ENCODE peak calls at places on chromosomes 5 and 9, in seven cellular contexts. E is mucosa of descending colon, A is ovary, G is adrenal gland, F is BJ, V is HFF-Myc, M is Panc1. Y is an unnamed sample.

GRCh38 chr9:15205632-15206243 is 101.3 kb downstream of the TTC39B start:
- DNase-seq in E (no peak), G (no peak), A (no peak), F (no peak), M (no peak), V (no peak), Y (no peak)

GRCh38 chr9:121709798-121710197 is 58.4 kb downstream of the DAB2IP start:
- DNase-seq in A (no peak), M (no peak), E (no peak), G (no peak), F (no peak), V (no peak), Y (no peak)

GRCh38 chr5:135565691-135566421 is 12.9 kb downstream of the CXCL14 start:
- DNase-seq in M (peak), F (no peak), V (no peak), G (peak), A (no peak), E (no peak), Y (no peak)

GRCh38 chr9:112863214-112863613 is 27.5 kb downstream of the SLC46A2 start:
- DNase-seq in E (peak), G (peak), M (no peak), F (no peak), A (no peak), V (no peak), Y (no peak)

GRCh38 chr9:81377310-81377709 is 312.0 kb downstream of the TLE1 start:
- DNase-seq in G (no peak), A (no peak), V (no peak), E (no peak), M (no peak), F (no peak), Y (no peak)

GRCh38 chr9:93620881-93621820 is 44.8 kb downstream of the PHF2 start:
- DNase-seq in V (no peak), G (peak), A (no peak), E (no peak), F (no peak), M (no peak), Y (no peak)

GRCh38 chr5:176887252-176887849 is 11.8 kb downstream of the HK3 start:
- DNase-seq in V (no peak), F (no peak), M (no peak), A (no peak), E (no peak), G (peak), Y (no peak)

GRCh38 chr5:78335976-78336375 is 24.4 kb upstream of the SCAMP1 start:
- DNase-seq in F (peak), E (no peak), V (no peak), M (no peak), G (peak), A (no peak), Y (no peak)

GRCh38 chr5:72608297-72608696 is 101.1 kb upstream of the ZNF366 start:
- DNase-seq in M (no peak), A (peak), E (no peak), G (peak), V (peak), F (no peak), Y (no peak)

GRCh38 chr9:98797491-98797890 is 1.1 kb upstream of the ANKS6 start:
- DNase-seq in M (no peak), F (no peak), V (no peak), E (no peak), G (no peak), A (no peak), Y (no peak)

GRCh38 chr9:33381231-33381791 is 21.1 kb downstream of the AQP7 start:
- DNase-seq in A (no peak), F (no peak), E (no peak), M (no peak), G (no peak), V (no peak), Y (no peak)

GRCh38 chr9:20872340-20872977 is 159.0 kb downstream of the HACD4 start:
- DNase-seq in M (no peak), G (no peak), V (peak), F (peak), A (no peak), E (no peak), Y (no peak)

GRCh38 chr9:100126423-100126822 is 27.4 kb downstream of the INVS start:
- DNase-seq in A (no peak), F (no peak), E (no peak), V (no peak), G (no peak), M (no peak), Y (no peak)

GRCh38 chr5:119453045-119453383 is 717 bp downstream of the HSD17B4 start:
- DNase-seq in A (no peak), F (no peak), V (no peak), G (peak), M (no peak), E (no peak), Y (no peak)

GRCh38 chr5:119452060-119452372 is 281 bp upstream of the HSD17B4 start:
- DNase-seq in F (no peak), G (no peak), A (no peak), V (no peak), E (no peak), M (no peak), Y (no peak)

GRCh38 chr5:119452373-119453044 is at the start of gene HSD17B4:
- DNase-seq in A (peak), E (peak), G (peak), M (peak), F (peak), V (peak), Y (no peak)

GRCh38 chr5:119449882-119450281 is 2.4 kb upstream of the HSD17B4 start:
- DNase-seq in V (no peak), F (no peak), E (no peak), G (no peak), A (no peak), M (no peak), Y (no peak)

DNA sequence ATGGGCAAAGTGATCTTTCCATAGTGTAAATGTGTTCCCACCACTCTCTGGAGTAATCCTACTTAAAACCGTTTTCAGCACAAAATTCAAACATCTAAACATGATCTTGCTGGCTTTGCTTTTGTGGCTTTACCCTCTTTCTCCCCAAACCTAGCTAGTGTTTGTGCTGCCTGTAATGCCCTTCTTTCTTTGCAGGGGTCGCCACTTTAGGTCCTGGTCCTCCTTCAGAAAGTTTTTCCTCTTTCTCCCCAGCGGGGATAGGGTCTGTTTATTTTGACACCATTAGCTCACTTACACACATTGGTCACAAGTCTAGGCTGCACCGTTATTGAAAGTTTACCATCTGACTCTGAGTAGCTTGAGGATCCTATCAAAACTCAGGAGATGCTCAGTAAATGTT is 736 bp upstream of the HSD17B4 start:
- DNase-seq in M (no peak), E (no peak), A (no peak), F (no peak), G (no peak), V (no peak), Y (no peak)
- TF ChIP-seq CTCF in M (no peak), E (no peak), A (no peak), F (no peak), G (no peak), V (no peak), Y (no peak)

GRCh38 chr9:134456740-134457315 is 130.6 kb downstream of the RXRA start:
- DNase-seq in A (no peak), F (no peak), E (peak), V (no peak), G (no peak), M (no peak), Y (no peak)

GRCh38 chr9:134455010-134455409 is 128.8 kb downstream of the RXRA start:
- DNase-seq in E (no peak), F (no peak), G (no peak), A (no peak), V (no peak), M (no peak), Y (no peak)

GRCh38 chr9:134457321-134457923 is 131.2 kb downstream of the RXRA start:
- DNase-seq in E (peak), M (no peak), A (no peak), G (no peak), F (no peak), V (no peak), Y (no peak)

GRCh38 chr9:134455537-134455936 is 129.3 kb downstream of the RXRA start:
- DNase-seq in F (no peak), G (no peak), V (no peak), A (no peak), E (peak), M (no peak), Y (no peak)

GRCh38 chr9:134455951-134456739 is 129.9 kb downstream of the RXRA start:
- DNase-seq in V (peak), F (peak), M (no peak), G (peak), E (peak), A (peak), Y (no peak)
- H3K4me3 ChIP-seq in V (peak), F (peak), M (no peak), G (no peak), E (no peak), A (peak), Y (no peak)

GRCh38 chr5:90830058-90830457 is 271.5 kb downstream of the ADGRV1 start:
- DNase-seq in G (no peak), M (no peak), A (no peak), V (no peak), E (no peak), F (no peak), Y (no peak)

GRCh38 chr5:90833753-90834152 is 275.2 kb downstream of the ADGRV1 start:
- DNase-seq in M (no peak), A (no peak), V (no peak), G (no peak), F (no peak), E (no peak), Y (no peak)

GRCh38 chr5:90834711-90835110 is 276.1 kb downstream of the ADGRV1 start:
- DNase-seq in G (no peak), F (no peak), V (no peak), E (no peak), M (no peak), A (no peak), Y (no peak)
- TF ChIP-seq CTCF in G (no peak), F (no peak), V (no peak), E (no peak), M (no peak), A (no peak), Y (no peak)

DNA sequence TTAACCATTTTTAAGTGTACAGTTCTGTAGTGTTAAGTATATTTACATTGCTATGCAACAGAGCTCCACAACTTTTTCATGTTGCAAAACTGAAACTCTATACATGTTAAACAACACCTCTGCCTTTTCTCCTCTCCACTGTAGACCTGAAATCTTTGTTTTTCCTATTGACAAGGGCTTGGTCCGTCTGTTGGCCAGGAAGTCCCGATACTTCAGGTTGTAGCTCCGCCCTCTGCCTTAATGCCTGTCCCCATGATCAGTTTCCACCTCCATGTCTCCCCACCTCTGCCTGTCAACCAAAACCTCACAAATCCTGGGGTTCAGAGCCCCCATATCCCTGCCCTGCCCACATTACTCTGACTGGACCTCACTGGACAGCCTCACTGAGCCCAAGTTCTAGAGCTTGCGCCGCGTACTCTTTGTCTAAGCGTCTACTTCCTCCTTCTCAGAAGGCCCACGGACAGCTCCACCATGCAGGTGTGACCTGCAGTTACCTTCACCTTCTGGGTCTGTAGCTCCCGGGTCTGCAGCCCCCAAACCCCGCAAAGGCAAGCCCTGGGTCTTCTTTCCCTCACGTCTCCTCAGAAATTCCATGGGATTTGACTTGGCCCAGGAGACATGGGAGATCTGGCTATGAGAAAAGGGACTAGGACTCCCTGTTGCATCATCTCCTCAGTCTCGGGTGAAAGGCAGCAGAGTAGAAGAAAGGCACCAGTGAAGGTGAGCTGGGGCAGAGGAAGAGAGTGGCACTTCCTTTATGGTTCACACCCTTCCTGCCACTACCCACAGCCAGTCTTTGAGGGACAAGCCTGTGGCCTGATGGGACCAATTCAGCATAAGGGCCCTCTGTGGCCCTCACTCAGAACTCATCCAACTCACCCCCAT is 8.0 kb downstream of the GLIPR2 start:
- DNase-seq in G (no peak), V (no peak), A (no peak), F (no peak), E (no peak), M (no peak), Y (no peak)
- H3K4me3 ChIP-seq in G (no peak), V (no peak), A (no peak), F (no peak), E (no peak), M (no peak), Y (no peak)

Y was measured in epithelial cell of proximal tubule.